ENCODE peak calls at places on chromosome 16, in six cellular contexts. T is SW 1271; X is activated CD4-positive, alpha-beta T cell treated with anti-CD3 and anti-CD28 coated beads, Interleukin-2, amount 50 U/mL, for 1 hour; C is Daoy; Y is A172; H is KBM-7. U is an unnamed sample.

GRCh38 chr16:6835941-6836340 is 496.7 kb upstream of the RBFOX1 start:
- DNase-seq in T (no peak), X (no peak), C (no peak), Y (no peak), H (no peak), U (no peak)

GRCh38 chr16:47392114-47392513 is 68.7 kb downstream of the ITFG1 start:
- DNase-seq in T (no peak), X (no peak), C (peak), Y (peak), H (peak), U (no peak)

GRCh38 chr16:2858245-2859025 is 465 bp upstream of the PRSS22 start:
- DNase-seq in T (no peak), X (no peak), C (peak), Y (no peak), H (no peak), U (no peak)

GRCh38 chr16:49596119-49596518 is 222.5 kb downstream of the C16orf78 start:
- DNase-seq in T (no peak), X (no peak), C (peak), Y (no peak), H (peak), U (peak)

GRCh38 chr16:83878838-83879237 is 20.1 kb upstream of the MLYCD start:
- DNase-seq in T (no peak), X (no peak), C (peak), Y (peak), H (peak), U (peak)

GRCh38 chr16:5906351-5906750 is 808.8 kb upstream of the EEF2KMT start:
- DNase-seq in T (no peak), X (no peak), C (no peak), Y (no peak), H (no peak), U (no peak)

GRCh38 chr16:88781140-88782077 is 3.6 kb downstream of the PIEZO1 start:
- DNase-seq in T (no peak), X (peak), C (no peak), Y (no peak), H (peak), U (no peak)

GRCh38 chr16:867421-868385 is 67.2 kb upstream of the GNG13 start:
- DNase-seq in T (no peak), X (no peak), C (no peak), Y (no peak), H (no peak), U (no peak)

GRCh38 chr16:83953796-83954576 is 946 bp downstream of the OSGIN1 start:
- DNase-seq in T (no peak), X (no peak), C (peak), Y (peak), H (peak), U (peak)

GRCh38 chr16:83400234-83400633 is 407.5 kb upstream of the HSBP1 start:
- DNase-seq in T (no peak), X (no peak), C (no peak), Y (no peak), H (no peak), U (no peak)

GRCh38 chr16:31061126-31061812 is 12.8 kb downstream of the ZNF668 start:
- DNase-seq in T (no peak), X (no peak), C (no peak), Y (no peak), H (no peak), U (no peak)

GRCh38 chr16:59021751-59022150 is 287.6 kb upstream of the GOT2 start:
- DNase-seq in T (no peak), X (no peak), C (no peak), Y (peak), H (no peak), U (no peak)

GRCh38 chr16:17211797-17212196 is 259.0 kb downstream of the XYLT1 start:
- DNase-seq in T (no peak), X (peak), C (no peak), Y (no peak), H (peak), U (no peak)

GRCh38 chr16:88941933-88942909 is 34.8 kb downstream of the CBFA2T3 start:
- DNase-seq in T (no peak), X (peak), C (peak), Y (no peak), H (peak), U (no peak)

GRCh38 chr16:67544844-67545664 is 16.4 kb downstream of the RIPOR1 start:
- DNase-seq in T (no peak), X (no peak), C (no peak), Y (no peak), H (no peak), U (no peak)

GRCh38 chr16:70700101-70701020 is 14.5 kb upstream of the MTSS2 start:
- DNase-seq in T (no peak), X (no peak), C (no peak), Y (peak), H (peak), U (no peak)

GRCh38 chr16:57186630-57187507 is 740 bp downstream of the RSPRY1 start:
- DNase-seq in T (no peak), X (peak), C (peak), Y (peak), H (peak), U (peak)

GRCh38 chr16:81600275-81600674 is 155.7 kb downstream of the CMIP start:
- DNase-seq in T (no peak), X (no peak), C (peak), Y (peak), H (no peak), U (peak)

GRCh38 chr16:23400387-23400930 is 52.5 kb downstream of the COG7 start:
- DNase-seq in T (no peak), X (no peak), C (no peak), Y (no peak), H (no peak), U (no peak)

GRCh38 chr16:89373355-89374110 is 116.8 kb downstream of the ANKRD11 start:
- DNase-seq in T (no peak), X (no peak), C (no peak), Y (peak), H (no peak), U (peak)

GRCh38 chr16:54484700-54485099 is 198.1 kb upstream of the IRX3 start:
- DNase-seq in T (no peak), X (no peak), C (no peak), Y (no peak), H (no peak), U (no peak)

GRCh38 chr16:10514369-10515055 is 65.9 kb downstream of the EMP2 start:
- DNase-seq in T (no peak), X (peak), C (peak), Y (peak), H (peak), U (peak)

GRCh38 chr16:47492428-47493357 is 31.6 kb downstream of the PHKB start:
- DNase-seq in T (no peak), X (no peak), C (peak), Y (peak), H (peak), U (no peak)

GRCh38 chr16:1481906-1482835 is 6.6 kb downstream of the PTX4 start:
- DNase-seq in T (no peak), X (no peak), C (peak), Y (no peak), H (no peak), U (no peak)

GRCh38 chr16:55009581-55009980 is 78.9 kb downstream of the IRX5 start:
- DNase-seq in T (no peak), X (no peak), C (no peak), Y (no peak), H (no peak), U (no peak)

GRCh38 chr16:66904846-66905632 is 13.6 kb downstream of the CDH16 start:
- DNase-seq in T (no peak), X (no peak), C (no peak), Y (no peak), H (no peak), U (no peak)

GRCh38 chr16:81486555-81487061 is 42.0 kb downstream of the CMIP start:
- DNase-seq in T (no peak), X (no peak), C (peak), Y (no peak), H (no peak), U (no peak)

GRCh38 chr16:57781741-57782606 is 20.3 kb downstream of the KIFC3 start:
- DNase-seq in T (no peak), X (no peak), C (peak), Y (peak), H (no peak), U (no peak)